ENCODE peak calls at places on chromosomes 2 and 18, in seven cellular contexts. One of them, this sample, is unnamed.

GRCh38 chr2:143936758-143937562 is 583.0 kb downstream of the ZEB2 start:
- DNase-seq in amniotic epithelial cell: peak; percentile 23
- DNase-seq in CD8-positive, alpha-beta memory T cell: peak; percentile 3
- DNase-seq in NAMALWA: no peak
- DNase-seq in heart left ventricle: peak; percentile 31
- DNase-seq in CD4-positive, alpha-beta memory T cell: no peak
- DNase-seq in stimulated activated CD4-positive, alpha-beta T cell treated with anti-CD3 and anti-CD28 coated beads, Interleukin-15, amount 100 ng/mL, for 1 hour: peak; percentile 1
- DNase-seq in this sample: no peak

GRCh38 chr18:31105733-31106132 is 3.5 kb upstream of the DSC2 start:
- DNase-seq in CD4-positive, alpha-beta memory T cell: no peak
- DNase-seq in stimulated activated CD4-positive, alpha-beta T cell treated with anti-CD3 and anti-CD28 coated beads, Interleukin-15, amount 100 ng/mL, for 1 hour: no peak
- DNase-seq in amniotic epithelial cell: peak; percentile 2
- DNase-seq in heart left ventricle: no peak
- DNase-seq in CD8-positive, alpha-beta memory T cell: no peak
- DNase-seq in NAMALWA: no peak
- DNase-seq in this sample: no peak

GRCh38 chr2:144959416-144959815 is 439.5 kb upstream of the ZEB2 start:
- DNase-seq in NAMALWA: no peak
- DNase-seq in CD4-positive, alpha-beta memory T cell: no peak
- DNase-seq in amniotic epithelial cell: no peak
- DNase-seq in stimulated activated CD4-positive, alpha-beta T cell treated with anti-CD3 and anti-CD28 coated beads, Interleukin-15, amount 100 ng/mL, for 1 hour: no peak
- DNase-seq in CD8-positive, alpha-beta memory T cell: no peak
- DNase-seq in heart left ventricle: no peak
- DNase-seq in this sample: no peak

GRCh38 chr2:105712981-105713596 is 31.6 kb upstream of the NCK2 start:
- DNase-seq in heart left ventricle: no peak
- DNase-seq in stimulated activated CD4-positive, alpha-beta T cell treated with anti-CD3 and anti-CD28 coated beads, Interleukin-15, amount 100 ng/mL, for 1 hour: no peak
- DNase-seq in NAMALWA: no peak
- DNase-seq in CD4-positive, alpha-beta memory T cell: no peak
- DNase-seq in CD8-positive, alpha-beta memory T cell: no peak
- DNase-seq in amniotic epithelial cell: peak; percentile 17
- DNase-seq in this sample: no peak

GRCh38 chr2:40935349-40935748 is 483.5 kb upstream of the SLC8A1 start:
- DNase-seq in CD4-positive, alpha-beta memory T cell: no peak
- DNase-seq in CD8-positive, alpha-beta memory T cell: no peak
- DNase-seq in heart left ventricle: no peak
- DNase-seq in NAMALWA: no peak
- DNase-seq in amniotic epithelial cell: no peak
- DNase-seq in stimulated activated CD4-positive, alpha-beta T cell treated with anti-CD3 and anti-CD28 coated beads, Interleukin-15, amount 100 ng/mL, for 1 hour: no peak
- DNase-seq in this sample: no peak

GRCh38 chr2:213187833-213188532 is 36.6 kb upstream of the IKZF2 start:
- DNase-seq in stimulated activated CD4-positive, alpha-beta T cell treated with anti-CD3 and anti-CD28 coated beads, Interleukin-15, amount 100 ng/mL, for 1 hour: no peak
- DNase-seq in CD8-positive, alpha-beta memory T cell: no peak
- DNase-seq in heart left ventricle: no peak
- DNase-seq in CD4-positive, alpha-beta memory T cell: no peak
- DNase-seq in amniotic epithelial cell: peak; percentile 78
- DNase-seq in NAMALWA: no peak
- DNase-seq in this sample: peak; percentile 65

GRCh38 chr18:27845897-27846296 is 331.0 kb downstream of the CDH2 start:
- DNase-seq in amniotic epithelial cell: peak; percentile 59
- DNase-seq in CD8-positive, alpha-beta memory T cell: no peak
- DNase-seq in CD4-positive, alpha-beta memory T cell: no peak
- DNase-seq in heart left ventricle: no peak
- DNase-seq in NAMALWA: no peak
- DNase-seq in stimulated activated CD4-positive, alpha-beta T cell treated with anti-CD3 and anti-CD28 coated beads, Interleukin-15, amount 100 ng/mL, for 1 hour: no peak
- DNase-seq in this sample: no peak

GRCh38 chr2:35125278-35125677 is 1230.3 kb upstream of the CRIM1 start:
- DNase-seq in CD4-positive, alpha-beta memory T cell: no peak
- DNase-seq in NAMALWA: no peak
- DNase-seq in CD8-positive, alpha-beta memory T cell: no peak
- DNase-seq in heart left ventricle: no peak
- DNase-seq in stimulated activated CD4-positive, alpha-beta T cell treated with anti-CD3 and anti-CD28 coated beads, Interleukin-15, amount 100 ng/mL, for 1 hour: no peak
- DNase-seq in amniotic epithelial cell: no peak
- DNase-seq in this sample: no peak

GRCh38 chr2:218898109-218898878 is 17.6 kb downstream of the WNT10A start:
- DNase-seq in amniotic epithelial cell: no peak
- DNase-seq in stimulated activated CD4-positive, alpha-beta T cell treated with anti-CD3 and anti-CD28 coated beads, Interleukin-15, amount 100 ng/mL, for 1 hour: peak; percentile 78
- DNase-seq in NAMALWA: peak; percentile 83
- DNase-seq in CD4-positive, alpha-beta memory T cell: peak; percentile 75
- DNase-seq in heart left ventricle: peak; percentile 65
- DNase-seq in CD8-positive, alpha-beta memory T cell: peak; percentile 69
- DNase-seq in this sample: no peak

GRCh38 chr2:187118331-187119099 is 269.5 kb upstream of the ZSWIM2 start:
- DNase-seq in heart left ventricle: no peak
- DNase-seq in NAMALWA: no peak
- DNase-seq in stimulated activated CD4-positive, alpha-beta T cell treated with anti-CD3 and anti-CD28 coated beads, Interleukin-15, amount 100 ng/mL, for 1 hour: no peak
- DNase-seq in amniotic epithelial cell: no peak
- DNase-seq in CD4-positive, alpha-beta memory T cell: no peak
- DNase-seq in CD8-positive, alpha-beta memory T cell: no peak
- DNase-seq in this sample: no peak

GRCh38 chr18:12394428-12394827 is 13.3 kb upstream of the PRELID3A start:
- DNase-seq in amniotic epithelial cell: no peak
- DNase-seq in CD4-positive, alpha-beta memory T cell: no peak
- DNase-seq in stimulated activated CD4-positive, alpha-beta T cell treated with anti-CD3 and anti-CD28 coated beads, Interleukin-15, amount 100 ng/mL, for 1 hour: no peak
- DNase-seq in heart left ventricle: no peak
- DNase-seq in CD8-positive, alpha-beta memory T cell: no peak
- DNase-seq in NAMALWA: no peak
- DNase-seq in this sample: no peak

GRCh38 chr18:13813271-13813849 is 10.6 kb upstream of the MC5R start:
- DNase-seq in heart left ventricle: peak; percentile 54
- DNase-seq in amniotic epithelial cell: peak; percentile 21
- DNase-seq in CD4-positive, alpha-beta memory T cell: peak; percentile 30
- DNase-seq in stimulated activated CD4-positive, alpha-beta T cell treated with anti-CD3 and anti-CD28 coated beads, Interleukin-15, amount 100 ng/mL, for 1 hour: peak; percentile 37
- DNase-seq in NAMALWA: peak; percentile 77
- DNase-seq in CD8-positive, alpha-beta memory T cell: peak; percentile 6
- DNase-seq in this sample: peak; percentile 35

GRCh38 chr18:8667846-8668245 is 37.5 kb upstream of the MTCL1 start:
- DNase-seq in amniotic epithelial cell: peak; percentile 72
- DNase-seq in NAMALWA: no peak
- DNase-seq in CD4-positive, alpha-beta memory T cell: no peak
- DNase-seq in CD8-positive, alpha-beta memory T cell: no peak
- DNase-seq in heart left ventricle: no peak
- DNase-seq in stimulated activated CD4-positive, alpha-beta T cell treated with anti-CD3 and anti-CD28 coated beads, Interleukin-15, amount 100 ng/mL, for 1 hour: no peak
- DNase-seq in this sample: no peak

GRCh38 chr2:138752231-138752956 is 27.8 kb downstream of the NXPH2 start:
- DNase-seq in NAMALWA: no peak
- DNase-seq in amniotic epithelial cell: peak; percentile 21
- DNase-seq in CD4-positive, alpha-beta memory T cell: no peak
- DNase-seq in stimulated activated CD4-positive, alpha-beta T cell treated with anti-CD3 and anti-CD28 coated beads, Interleukin-15, amount 100 ng/mL, for 1 hour: no peak
- DNase-seq in heart left ventricle: no peak
- DNase-seq in CD8-positive, alpha-beta memory T cell: no peak
- DNase-seq in this sample: no peak

GRCh38 chr2:129720360-129720759 is 259.1 kb upstream of the RAB6C start:
- DNase-seq in NAMALWA: no peak
- DNase-seq in CD8-positive, alpha-beta memory T cell: no peak
- DNase-seq in amniotic epithelial cell: no peak
- DNase-seq in stimulated activated CD4-positive, alpha-beta T cell treated with anti-CD3 and anti-CD28 coated beads, Interleukin-15, amount 100 ng/mL, for 1 hour: no peak
- DNase-seq in CD4-positive, alpha-beta memory T cell: no peak
- DNase-seq in heart left ventricle: no peak
- DNase-seq in this sample: no peak

GRCh38 chr2:95023222-95023597 is 2.3 kb upstream of the MAL start:
- DNase-seq in NAMALWA: peak; percentile 57
- DNase-seq in CD8-positive, alpha-beta memory T cell: peak; percentile 41
- DNase-seq in CD4-positive, alpha-beta memory T cell: peak; percentile 76
- DNase-seq in amniotic epithelial cell: no peak
- DNase-seq in stimulated activated CD4-positive, alpha-beta T cell treated with anti-CD3 and anti-CD28 coated beads, Interleukin-15, amount 100 ng/mL, for 1 hour: no peak
- DNase-seq in heart left ventricle: no peak
- DNase-seq in this sample: no peak

GRCh38 chr2:75560022-75560767 is 544 bp downstream of the EVA1A start:
- DNase-seq in heart left ventricle: no peak
- DNase-seq in CD8-positive, alpha-beta memory T cell: no peak
- DNase-seq in amniotic epithelial cell: no peak
- DNase-seq in NAMALWA: no peak
- DNase-seq in CD4-positive, alpha-beta memory T cell: no peak
- DNase-seq in stimulated activated CD4-positive, alpha-beta T cell treated with anti-CD3 and anti-CD28 coated beads, Interleukin-15, amount 100 ng/mL, for 1 hour: no peak
- DNase-seq in this sample: no peak

GRCh38 chr2:63840081-63840784 is 1.5 kb upstream of the UGP2 start:
- DNase-seq in stimulated activated CD4-positive, alpha-beta T cell treated with anti-CD3 and anti-CD28 coated beads, Interleukin-15, amount 100 ng/mL, for 1 hour: no peak
- DNase-seq in CD4-positive, alpha-beta memory T cell: no peak
- DNase-seq in CD8-positive, alpha-beta memory T cell: peak; percentile 1
- DNase-seq in amniotic epithelial cell: peak; percentile 20
- DNase-seq in heart left ventricle: no peak
- DNase-seq in NAMALWA: peak; percentile 94
- DNase-seq in this sample: no peak